ENCODE peak calls at places on chromosomes 3 and 15, in seven cellular contexts. One of them, this sample, is unnamed.
A peak's percentile ranks its signal among the peaks of the same experiment; 100 is the strongest.

GRCh38 chr3:194201953-194202666 is 66.2 kb downstream of the HES1 start:
- DNase-seq in Peyer's patch: no peak
- DNase-seq in endothelial cell of umbilical vein: no peak
- DNase-seq in uterus: no peak
- DNase-seq in IMR-90: no peak
- DNase-seq in gastrocnemius medialis: no peak
- DNase-seq in adrenal gland: no peak
- DNase-seq in this sample: no peak

GRCh38 chr15:38300395-38300794 is 47.8 kb downstream of the SPRED1 start:
- DNase-seq in Peyer's patch: no peak
- DNase-seq in endothelial cell of umbilical vein: no peak
- DNase-seq in uterus: no peak
- DNase-seq in IMR-90: peak; percentile 34
- DNase-seq in gastrocnemius medialis: no peak
- DNase-seq in adrenal gland: no peak
- DNase-seq in this sample: no peak

GRCh38 chr3:16252243-16252978 is 12.3 kb downstream of the DPH3 start:
- DNase-seq in Peyer's patch: no peak
- DNase-seq in endothelial cell of umbilical vein: no peak
- DNase-seq in uterus: no peak
- DNase-seq in IMR-90: no peak
- DNase-seq in gastrocnemius medialis: no peak
- DNase-seq in adrenal gland: no peak
- DNase-seq in this sample: no peak

GRCh38 chr3:51687472-51688205 is 16.6 kb downstream of the TEX264 start:
- DNase-seq in Peyer's patch: no peak
- DNase-seq in endothelial cell of umbilical vein: no peak
- DNase-seq in uterus: no peak
- DNase-seq in IMR-90: peak; percentile 62
- DNase-seq in gastrocnemius medialis: no peak
- DNase-seq in adrenal gland: no peak
- DNase-seq in this sample: no peak

GRCh38 chr3:151880326-151880725 is 6.9 kb downstream of the SUCNR1 start:
- DNase-seq in Peyer's patch: no peak
- DNase-seq in endothelial cell of umbilical vein: no peak
- DNase-seq in uterus: no peak
- DNase-seq in IMR-90: no peak
- DNase-seq in gastrocnemius medialis: no peak
- DNase-seq in adrenal gland: no peak
- DNase-seq in this sample: no peak

GRCh38 chr15:44222478-44222877 is 27.4 kb upstream of the FRMD5 start:
- DNase-seq in Peyer's patch: no peak
- DNase-seq in endothelial cell of umbilical vein: peak; percentile 59
- DNase-seq in uterus: no peak
- DNase-seq in IMR-90: peak; percentile 36
- DNase-seq in gastrocnemius medialis: no peak
- DNase-seq in adrenal gland: no peak
- DNase-seq in this sample: no peak

GRCh38 chr15:60758961-60759729 is 280.2 kb upstream of the ICE2 start:
- DNase-seq in Peyer's patch: no peak
- DNase-seq in endothelial cell of umbilical vein: no peak
- DNase-seq in uterus: no peak
- DNase-seq in IMR-90: peak; percentile 97
- DNase-seq in gastrocnemius medialis: no peak
- DNase-seq in adrenal gland: no peak
- DNase-seq in this sample: no peak

GRCh38 chr3:186283651-186284445 is 78.2 kb downstream of the DGKG start:
- DNase-seq in Peyer's patch: no peak
- DNase-seq in endothelial cell of umbilical vein: no peak
- DNase-seq in uterus: no peak
- DNase-seq in IMR-90: peak; percentile 59
- DNase-seq in gastrocnemius medialis: no peak
- DNase-seq in adrenal gland: no peak
- DNase-seq in this sample: peak; percentile 68

GRCh38 chr3:99647081-99647480 is 8.7 kb downstream of the COL8A1 start:
- DNase-seq in Peyer's patch: no peak
- DNase-seq in endothelial cell of umbilical vein: no peak
- DNase-seq in uterus: no peak
- DNase-seq in IMR-90: peak; percentile 56
- DNase-seq in gastrocnemius medialis: no peak
- DNase-seq in adrenal gland: no peak
- DNase-seq in this sample: no peak

GRCh38 chr3:123459867-123460266 is 11.0 kb upstream of the ADCY5 start:
- DNase-seq in Peyer's patch: no peak
- DNase-seq in endothelial cell of umbilical vein: no peak
- DNase-seq in uterus: no peak
- DNase-seq in IMR-90: no peak
- DNase-seq in gastrocnemius medialis: no peak
- DNase-seq in adrenal gland: peak; percentile 66
- DNase-seq in this sample: no peak

GRCh38 chr3:55435446-55435845 is 51.7 kb downstream of the WNT5A start:
- DNase-seq in Peyer's patch: no peak
- DNase-seq in endothelial cell of umbilical vein: no peak
- DNase-seq in uterus: no peak
- DNase-seq in IMR-90: no peak
- DNase-seq in gastrocnemius medialis: no peak
- DNase-seq in adrenal gland: no peak
- DNase-seq in this sample: no peak

GRCh38 chr3:151283907-151284461 is 5.6 kb upstream of the P2RY14 start:
- DNase-seq in Peyer's patch: no peak
- DNase-seq in endothelial cell of umbilical vein: peak; percentile 17
- DNase-seq in uterus: peak; percentile 44
- DNase-seq in IMR-90: peak; percentile 94
- DNase-seq in gastrocnemius medialis: no peak
- DNase-seq in adrenal gland: no peak
- DNase-seq in this sample: no peak

DNA sequence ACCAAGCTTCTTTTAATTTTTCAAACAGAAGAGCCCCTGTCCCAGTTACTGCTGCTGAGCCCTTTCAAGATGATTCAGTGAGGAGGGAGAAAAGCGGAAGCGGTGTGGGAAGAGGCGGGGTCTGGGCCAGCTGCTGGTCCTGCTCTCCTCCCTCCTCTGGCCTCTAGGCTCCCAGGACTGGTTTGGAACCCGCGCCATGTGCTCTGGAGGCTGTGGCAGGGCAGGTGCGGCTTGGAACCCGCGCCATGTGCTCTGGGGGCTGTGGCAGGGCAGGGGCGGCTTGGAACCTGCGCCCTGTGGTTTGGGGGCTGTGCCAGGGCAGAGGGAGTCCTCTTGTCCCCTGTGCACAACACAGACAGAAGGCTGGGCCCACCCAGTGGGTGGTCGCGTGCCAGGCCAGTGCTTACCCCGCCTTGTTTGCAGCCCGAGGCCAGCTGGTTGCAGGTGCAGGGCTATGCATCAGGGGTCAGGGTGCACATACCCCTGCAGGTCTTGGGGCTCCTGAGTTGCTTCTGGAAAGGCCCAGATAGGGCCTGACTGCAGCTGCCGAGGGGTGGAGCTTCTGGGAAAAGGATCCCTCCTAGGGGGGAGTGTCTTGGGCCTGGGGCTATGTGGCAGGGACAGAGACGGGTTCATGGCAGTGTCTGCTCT is 12.2 kb downstream of the ALG1L2 start:
- DNase-seq in Peyer's patch: peak; percentile 61
- DNase-seq in endothelial cell of umbilical vein: no peak
- DNase-seq in uterus: no peak
- DNase-seq in IMR-90: no peak
- DNase-seq in gastrocnemius medialis: no peak
- DNase-seq in adrenal gland: no peak
- DNase-seq in this sample: no peak
- TF ChIP-seq POLR2A in Peyer's patch: no peak
- TF ChIP-seq POLR2A in endothelial cell of umbilical vein: no peak
- TF ChIP-seq POLR2A in uterus: no peak
- TF ChIP-seq POLR2A in IMR-90: no peak
- TF ChIP-seq POLR2A in gastrocnemius medialis: no peak
- TF ChIP-seq POLR2A in adrenal gland: no peak
- TF ChIP-seq POLR2A in this sample: no peak

DNA sequence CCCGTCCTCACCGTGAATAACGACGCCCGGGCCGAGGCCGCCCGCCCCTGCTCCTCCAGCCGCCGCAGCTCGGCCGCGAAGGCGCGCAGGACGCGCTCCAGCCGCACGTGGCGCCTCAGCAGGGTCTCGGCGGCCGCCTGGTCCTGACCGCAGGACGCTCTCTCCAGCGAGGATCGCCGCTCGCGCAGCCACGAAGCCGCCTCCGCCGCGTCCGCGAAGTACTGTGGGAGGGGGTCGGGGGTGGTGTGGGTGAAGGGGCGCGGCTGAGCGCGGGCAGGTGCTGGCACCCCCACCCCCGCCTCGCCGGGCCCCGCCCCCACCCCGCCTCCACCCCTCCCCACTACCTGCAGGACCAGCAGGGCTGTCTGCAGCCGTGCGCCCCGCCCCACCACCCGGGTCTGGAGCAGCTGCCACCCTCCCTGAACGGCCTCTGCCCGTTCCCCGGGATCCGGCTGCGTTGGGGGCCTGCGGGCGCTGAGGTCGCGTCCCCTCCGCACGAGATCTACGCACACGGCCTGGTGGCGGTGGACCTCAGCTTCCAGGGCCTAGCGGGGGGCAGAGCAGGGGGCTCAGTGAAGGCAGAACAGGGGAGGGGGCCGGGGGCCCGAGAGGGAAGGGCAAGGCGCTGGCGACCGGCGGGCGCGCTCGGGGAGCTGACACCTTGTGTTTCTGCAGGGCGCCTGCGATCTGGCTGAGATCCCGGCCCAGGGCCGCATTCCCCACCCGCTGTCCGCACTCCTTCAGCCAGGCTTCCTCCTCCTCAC is 11.7 kb downstream of the SPTBN5 start:
- DNase-seq in Peyer's patch: no peak
- DNase-seq in endothelial cell of umbilical vein: no peak
- DNase-seq in uterus: no peak
- DNase-seq in IMR-90: no peak
- DNase-seq in gastrocnemius medialis: no peak
- DNase-seq in adrenal gland: no peak
- DNase-seq in this sample: no peak
- H3K4me3 ChIP-seq in Peyer's patch: peak overlapping the region; percentile 40
- H3K4me3 ChIP-seq in endothelial cell of umbilical vein: no peak overlapping the region
- H3K4me3 ChIP-seq in uterus: peak overlapping the region; percentile 1
- H3K4me3 ChIP-seq in IMR-90: no peak overlapping the region
- H3K4me3 ChIP-seq in gastrocnemius medialis: peak overlapping the region; percentile 46
- H3K4me3 ChIP-seq in adrenal gland: peak overlapping the region; percentile 13
- H3K4me3 ChIP-seq in this sample: no peak overlapping the region

GRCh38 chr15:72585659-72586058 is 68.8 kb upstream of the GOLGA6B start:
- DNase-seq in Peyer's patch: no peak
- DNase-seq in endothelial cell of umbilical vein: peak; percentile 15
- DNase-seq in uterus: no peak
- DNase-seq in IMR-90: peak; percentile 28
- DNase-seq in gastrocnemius medialis: no peak
- DNase-seq in adrenal gland: no peak
- DNase-seq in this sample: no peak
- TF ChIP-seq POLR2A in Peyer's patch: no peak
- TF ChIP-seq POLR2A in endothelial cell of umbilical vein: no peak
- TF ChIP-seq POLR2A in uterus: no peak
- TF ChIP-seq POLR2A in IMR-90: no peak
- TF ChIP-seq POLR2A in gastrocnemius medialis: no peak
- TF ChIP-seq POLR2A in adrenal gland: no peak
- TF ChIP-seq POLR2A in this sample: no peak

GRCh38 chr15:101128696-101129095 is 123.2 kb downstream of the CHSY1 start:
- DNase-seq in Peyer's patch: no peak
- DNase-seq in endothelial cell of umbilical vein: no peak
- DNase-seq in uterus: no peak
- DNase-seq in IMR-90: no peak
- DNase-seq in gastrocnemius medialis: no peak
- DNase-seq in adrenal gland: no peak
- DNase-seq in this sample: no peak
- H3K4me3 ChIP-seq in Peyer's patch: no peak overlapping the region
- H3K4me3 ChIP-seq in endothelial cell of umbilical vein: no peak overlapping the region
- H3K4me3 ChIP-seq in uterus: no peak overlapping the region
- H3K4me3 ChIP-seq in IMR-90: no peak overlapping the region
- H3K4me3 ChIP-seq in gastrocnemius medialis: no peak overlapping the region
- H3K4me3 ChIP-seq in adrenal gland: no peak overlapping the region
- H3K4me3 ChIP-seq in this sample: no peak overlapping the region

DNA sequence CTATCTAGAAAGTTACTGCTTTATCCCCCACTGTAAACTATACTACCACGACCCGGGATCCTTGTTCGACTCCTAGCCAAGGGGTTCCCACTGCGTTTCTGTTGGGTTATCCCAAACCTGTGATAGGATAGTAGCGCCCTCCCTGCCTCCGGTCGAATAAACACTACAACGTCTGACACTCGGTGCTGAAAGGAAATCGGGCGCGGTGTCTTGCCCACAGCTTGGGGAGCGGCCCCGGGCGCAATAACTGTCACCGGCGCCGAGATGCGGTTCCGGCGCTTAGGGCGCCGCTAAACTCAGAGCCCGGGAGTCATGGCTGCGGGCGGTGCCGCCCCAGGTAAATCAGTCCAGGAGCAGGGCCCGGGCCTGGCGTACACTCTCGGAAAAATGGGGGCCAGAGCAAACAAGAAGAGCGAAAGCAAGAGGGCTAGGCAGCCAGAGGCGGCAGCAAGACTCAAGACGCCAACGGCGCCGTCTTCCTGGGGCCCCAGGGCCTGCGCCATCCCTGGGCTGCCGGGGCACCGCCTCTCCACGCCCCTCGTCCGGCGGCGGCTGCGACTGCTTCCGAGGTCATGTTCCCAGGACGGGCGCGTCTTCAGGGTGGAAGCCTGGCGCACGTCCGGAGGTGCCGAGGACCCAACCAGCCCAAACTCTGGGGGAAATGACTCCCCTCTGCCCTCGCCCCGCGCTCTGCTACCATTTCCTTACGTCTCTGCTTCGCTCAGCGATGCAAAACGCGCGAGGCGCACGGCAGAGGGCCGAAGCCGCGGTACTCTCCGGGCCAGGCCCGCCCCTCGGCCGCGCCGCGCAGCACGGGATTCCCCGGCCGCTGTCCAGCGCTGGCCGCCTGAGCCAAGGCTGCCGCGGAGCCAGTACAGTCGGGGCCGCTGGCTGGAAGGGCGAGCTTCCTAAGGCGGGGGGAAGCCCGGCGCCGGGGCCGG is at the start of gene DUT:
- DNase-seq in Peyer's patch: peak; percentile 86
- DNase-seq in endothelial cell of umbilical vein: peak; percentile 86
- DNase-seq in uterus: peak; percentile 82
- DNase-seq in IMR-90: peak; percentile 74
- DNase-seq in gastrocnemius medialis: peak; percentile 75
- DNase-seq in adrenal gland: peak; percentile 91
- DNase-seq in this sample: peak; percentile 97
- TF ChIP-seq POLR2A in Peyer's patch: peak; percentile 73
- TF ChIP-seq POLR2A in endothelial cell of umbilical vein: peak; percentile 96
- TF ChIP-seq POLR2A in uterus: peak; percentile 90
- TF ChIP-seq POLR2A in IMR-90: peak; percentile 70
- TF ChIP-seq POLR2A in gastrocnemius medialis: peak; percentile 81
- TF ChIP-seq POLR2A in adrenal gland: peak; percentile 75
- TF ChIP-seq POLR2A in this sample: peak; percentile 81

DNA sequence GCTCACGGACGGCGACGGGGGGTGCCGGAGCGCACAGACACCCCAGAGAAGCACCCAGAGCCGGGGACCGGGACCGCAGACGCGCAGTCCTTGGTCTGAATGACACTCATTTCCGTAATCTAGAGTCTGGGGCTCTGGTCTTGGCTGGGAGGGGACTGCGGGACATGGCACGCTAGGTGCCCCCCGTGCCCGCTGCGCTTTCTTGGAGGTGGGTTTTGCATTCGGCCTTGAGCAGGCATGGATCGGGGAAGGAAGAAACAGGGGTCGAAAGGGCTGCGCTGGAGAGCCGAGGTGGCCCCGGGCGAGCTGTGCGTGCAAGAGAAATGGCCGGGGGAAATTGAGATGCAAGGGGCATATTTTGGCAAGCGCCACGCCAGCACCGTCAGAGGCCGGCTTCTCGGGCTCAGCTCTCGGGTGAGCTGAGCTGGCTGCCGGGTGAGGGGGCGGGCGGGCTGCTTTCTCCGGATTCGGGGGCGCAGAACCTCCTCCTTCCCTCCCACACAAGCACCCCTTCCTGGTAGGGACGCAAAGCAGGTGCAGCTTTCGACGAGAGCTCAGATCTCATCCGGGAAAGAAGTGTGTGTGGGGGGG is 867 bp upstream of the NTRK3 start:
- DNase-seq in Peyer's patch: no peak
- DNase-seq in endothelial cell of umbilical vein: no peak
- DNase-seq in uterus: no peak
- DNase-seq in IMR-90: no peak
- DNase-seq in gastrocnemius medialis: no peak
- DNase-seq in adrenal gland: no peak
- DNase-seq in this sample: no peak
- H3K4me3 ChIP-seq in Peyer's patch: peak overlapping the region; percentile 43
- H3K4me3 ChIP-seq in endothelial cell of umbilical vein: no peak overlapping the region
- H3K4me3 ChIP-seq in uterus: peak overlapping the region; percentile 32
- H3K4me3 ChIP-seq in IMR-90: no peak overlapping the region
- H3K4me3 ChIP-seq in gastrocnemius medialis: peak overlapping the region; percentile 52
- H3K4me3 ChIP-seq in adrenal gland: peak overlapping the region; percentile 46
- H3K4me3 ChIP-seq in this sample: peak overlapping the region; percentile 16